ENCODE peak calls at places on chromosomes 12 and 14, in nine cellular contexts. K, S, I, C, Q, Z, N, P and D are unnamed samples.

GRCh38 chr12:59329457-59329856 is 266.4 kb upstream of the SLC16A7 start:
- DNase-seq in Q (no peak), Z (no peak), S (no peak), K (no peak), P (no peak), N (no peak), C (no peak), I (no peak), D (no peak)

GRCh38 chr12:47881826-47882427 is 22.9 kb downstream of the VDR start:
- DNase-seq in P (no peak), N (no peak), S (no peak), C (peak; percentile 93), Q (no peak), I (no peak), Z (no peak), K (peak; percentile 99), D (no peak)

GRCh38 chr14:35161231-35161630 is 38.9 kb downstream of the PRORP start:
- DNase-seq in S (no peak), I (no peak), Q (no peak), Z (no peak), C (no peak), N (no peak), K (no peak), P (no peak), D (no peak)

GRCh38 chr12:10140001-10140400 is 10.0 kb upstream of the CLEC7A start:
- DNase-seq in I (no peak), Q (no peak), K (peak; percentile 75), N (peak; percentile 17), C (peak; percentile 25), S (peak; percentile 23), Z (no peak), P (no peak), D (no peak)

GRCh38 chr12:81722004-81722403 is 37.1 kb downstream of the PPFIA2 start:
- DNase-seq in P (no peak), I (no peak), C (no peak), N (no peak), K (no peak), S (no peak), Q (no peak), Z (no peak), D (no peak)

GRCh38 chr14:50832935-50833607 is 2.1 kb upstream of the NIN start:
- DNase-seq in Q (no peak), Z (no peak), I (no peak), P (no peak), C (no peak), S (no peak), N (no peak), K (no peak), D (no peak)

GRCh38 chr14:88882236-88882635 is 57.8 kb downstream of the TTC8 start:
- DNase-seq in I (no peak), C (no peak), K (peak; percentile 70), N (no peak), S (no peak), Z (no peak), P (no peak), Q (no peak), D (no peak)

GRCh38 chr14:24662753-24663152 is 28.8 kb upstream of the GZMB start:
- DNase-seq in C (no peak), K (no peak), N (no peak), I (no peak), P (no peak), Q (no peak), Z (no peak), S (no peak), D (no peak)

GRCh38 chr12:42282301-42282700 is 43.6 kb downstream of the ZCRB1 start:
- DNase-seq in Q (no peak), N (no peak), Z (no peak), I (no peak), K (no peak), S (peak; percentile 71), P (no peak), C (no peak), D (no peak)

GRCh38 chr14:64715628-64716412 is 11.6 kb downstream of the PLEKHG3 start:
- DNase-seq in K (no peak), Q (no peak), Z (peak; percentile 48), N (no peak), C (no peak), I (no peak), S (no peak), P (no peak), D (no peak)

GRCh38 chr12:15592934-15593333 is 196.3 kb downstream of the EPS8 start:
- DNase-seq in Z (no peak), P (no peak), Q (no peak), S (no peak), I (no peak), N (no peak), K (no peak), C (no peak), D (no peak)

GRCh38 chr14:99595034-99595433 is 9.0 kb downstream of the CCDC85C start:
- DNase-seq in N (no peak), P (no peak), Z (no peak), I (no peak), C (no peak), S (no peak), K (peak; percentile 28), Q (no peak), D (no peak)

GRCh38 chr12:18919826-18920511 is 182.1 kb downstream of the CAPZA3 start:
- DNase-seq in K (no peak), Z (no peak), N (no peak), Q (no peak), C (no peak), P (no peak), S (peak; percentile 24), I (no peak), D (no peak)

GRCh38 chr14:90733139-90733808 is 83.0 kb downstream of the TTC7B start:
- DNase-seq in Z (no peak), K (no peak), P (no peak), N (no peak), I (no peak), S (no peak), Q (no peak), C (no peak), D (no peak)

GRCh38 chr12:111322336-111323250 is 46.3 kb downstream of the PHETA1 start:
- DNase-seq in N (no peak), P (no peak), Q (no peak), Z (no peak), K (no peak), S (no peak), C (no peak), I (no peak), D (no peak)

GRCh38 chr12:8088574-8088973 is 6.5 kb downstream of the NECAP1 start:
- DNase-seq in Z (no peak), P (no peak), Q (no peak), C (no peak), S (no peak), K (no peak), I (no peak), N (no peak), D (peak; percentile 63)

GRCh38 chr12:102824218-102824835 is 92.7 kb downstream of the PAH start:
- DNase-seq in Z (peak; percentile 37), I (no peak), N (no peak), Q (peak; percentile 73), S (peak; percentile 51), P (no peak), C (no peak), K (peak; percentile 53), D (no peak)

GRCh38 chr12:52525661-52526499 is 5.7 kb upstream of the KRT5 start:
- DNase-seq in K (no peak), Z (no peak), S (no peak), I (no peak), N (no peak), P (no peak), C (no peak), Q (no peak), D (no peak)

GRCh38 chr14:74973003-74973614 is 17.7 kb upstream of the PGF start:
- DNase-seq in Z (no peak), Q (peak; percentile 71), S (no peak), C (no peak), N (no peak), P (peak; percentile 20), K (peak; percentile 64), I (no peak), D (peak; percentile 61)

GRCh38 chr12:16756833-16757552 is 151.0 kb upstream of the LMO3 start:
- DNase-seq in Z (no peak), S (no peak), C (no peak), N (no peak), K (no peak), P (no peak), I (no peak), Q (no peak), D (no peak)